ENCODE peak calls at places on chromosomes 3 and 15, in nine cellular contexts. E, S, P, B, U, I, M, W and Z are unnamed samples.

GRCh38 chr3:127210654-127210943 is 17.7 kb downstream of the PRR23E start:
- DNase-seq in M (no peak), U (no peak), B (no peak), W (no peak), P (no peak), S (no peak), I (no peak), E (no peak), Z (no peak)

GRCh38 chr3:64016941-64017620 is 6.2 kb downstream of the PSMD6 start:
- DNase-seq in E (no peak), U (no peak), P (no peak), W (no peak), S (no peak), B (no peak), M (no peak), I (no peak), Z (no peak)

GRCh38 chr3:7875858-7876442 is 625.7 kb upstream of the LMCD1 start:
- DNase-seq in B (no peak), E (no peak), I (no peak), P (no peak), S (no peak), U (no peak), M (no peak), W (no peak), Z (peak; percentile 1)

GRCh38 chr15:84859143-84859542 is 25.3 kb upstream of the SLC28A1 start:
- DNase-seq in I (peak; percentile 78), U (no peak), B (no peak), S (no peak), W (no peak), P (no peak), M (no peak), E (no peak), Z (peak; percentile 63)

GRCh38 chr3:112984485-112984884 is 6.3 kb upstream of the GTPBP8 start:
- DNase-seq in W (no peak), M (no peak), E (no peak), B (peak; percentile 19), I (no peak), S (no peak), U (no peak), P (no peak), Z (peak; percentile 28)

GRCh38 chr15:58724471-58724870 is 25.0 kb downstream of the ADAM10 start:
- DNase-seq in W (no peak), U (no peak), B (no peak), E (no peak), I (no peak), P (no peak), S (no peak), M (no peak), Z (no peak)

GRCh38 chr15:72474466-72474911 is 359 bp downstream of the ARIH1 start:
- DNase-seq in B (no peak), P (no peak), S (no peak), U (no peak), W (no peak), E (peak; percentile 13), M (peak; percentile 82), I (no peak), Z (no peak)

GRCh38 chr3:71173421-71173975 is 410.0 kb downstream of the FOXP1 start:
- DNase-seq in P (no peak), S (no peak), M (no peak), I (no peak), B (no peak), W (no peak), U (no peak), E (no peak), Z (no peak)

GRCh38 chr3:32835943-32836342 is 18.1 kb downstream of the TRIM71 start:
- DNase-seq in U (no peak), I (peak; percentile 13), W (no peak), E (no peak), B (no peak), M (no peak), S (no peak), P (no peak), Z (no peak)

GRCh38 chr15:85753261-85753660 is 41.5 kb downstream of the KLHL25 start:
- DNase-seq in I (no peak), P (no peak), S (no peak), E (no peak), B (no peak), W (no peak), U (no peak), M (no peak), Z (no peak)

DNA sequence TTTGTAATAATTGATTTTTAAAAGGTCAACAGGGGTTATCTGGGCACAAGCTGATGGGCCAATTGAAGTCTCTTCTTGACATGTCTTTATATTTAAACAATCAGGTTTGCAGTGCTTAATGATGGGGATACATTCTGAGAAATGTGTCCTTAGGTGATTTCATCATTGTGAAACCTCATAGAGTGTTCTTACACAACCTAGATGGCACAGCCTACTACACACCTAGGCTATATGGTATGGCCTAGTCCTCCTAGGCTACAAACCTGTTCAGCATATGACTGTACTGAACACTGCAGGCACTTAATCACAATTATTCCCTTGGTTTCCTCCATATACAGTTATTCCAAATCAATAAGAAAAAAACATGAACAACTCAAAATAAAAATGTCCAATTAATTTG is 75.8 kb downstream of the IQSEC1 start:
- DNase-seq in P (no peak), I (no peak), S (no peak), E (no peak), B (no peak), W (no peak), U (no peak), M (no peak), Z (no peak)
- H3K4me1 ChIP-seq in P (peaks cover 11% of the 10 kb centered on the region), I (peaks cover 31% of the 10 kb centered on the region), S (peaks cover 48% of the 10 kb centered on the region), E (peaks cover 56% of the 10 kb centered on the region), B (peaks cover 45% of the 10 kb centered on the region), W (peaks cover 49% of the 10 kb centered on the region), U (peaks cover 16% of the 10 kb centered on the region), M (peaks cover 33% of the 10 kb centered on the region), Z (peaks cover 5% of the 10 kb centered on the region)

DNA sequence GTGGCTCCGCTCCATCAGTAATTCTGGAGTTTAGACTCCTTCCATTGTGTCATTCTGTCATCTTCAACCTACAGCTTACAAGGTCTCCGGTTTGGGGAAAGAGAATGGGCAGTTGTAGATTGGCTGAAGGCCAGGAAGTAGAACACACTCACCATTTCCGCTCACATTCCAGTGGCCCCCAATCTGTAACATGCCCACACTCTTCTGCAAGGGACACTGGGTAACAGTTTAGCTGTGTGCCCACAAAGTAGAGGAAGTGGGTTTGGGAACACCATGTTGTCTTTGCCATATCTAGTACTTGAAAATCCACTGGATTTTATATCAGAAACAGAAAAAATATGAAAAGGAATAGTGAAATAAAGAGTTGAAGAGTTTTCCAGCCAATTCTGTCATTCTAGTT is 153.5 kb downstream of the SV2B start:
- DNase-seq in I (no peak), M (no peak), P (no peak), E (no peak), S (no peak), B (no peak), U (no peak), W (no peak), Z (no peak)
- H3K4me1 ChIP-seq in I (no peaks in the 10 kb centered on the region), M (no peaks in the 10 kb centered on the region), P (no peaks in the 10 kb centered on the region), E (no peaks in the 10 kb centered on the region), S (no peaks in the 10 kb centered on the region), B (no peaks in the 10 kb centered on the region), U (peaks cover 3% of the 10 kb centered on the region), W (no peaks in the 10 kb centered on the region), Z (no peaks in the 10 kb centered on the region)

DNA sequence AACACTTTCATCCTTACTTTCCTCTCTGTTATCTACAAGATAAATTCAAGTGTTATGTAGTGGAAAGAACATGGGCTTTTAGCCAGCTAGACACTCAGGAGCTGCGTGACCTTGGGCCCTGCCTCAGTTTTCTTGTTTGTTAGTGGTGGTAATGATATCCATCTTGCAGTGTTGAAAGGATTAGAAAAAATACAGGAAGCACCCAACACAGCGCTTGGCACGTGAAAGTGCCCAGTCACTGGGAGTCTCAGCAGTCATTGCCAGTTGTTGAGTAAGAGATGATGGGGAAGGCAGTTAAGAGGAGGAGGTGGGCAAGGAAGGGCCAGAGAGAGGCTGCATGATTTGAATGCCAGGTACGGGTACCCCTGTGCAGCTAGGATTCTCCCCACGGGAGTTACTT is 5.3 kb downstream of the PDIA5 start:
- DNase-seq in S (no peak), W (no peak), U (no peak), M (no peak), P (no peak), I (no peak), B (no peak), E (no peak), Z (no peak)
- H3K4me1 ChIP-seq in S (peaks cover 11% of the 10 kb centered on the region), W (peaks cover 60% of the 10 kb centered on the region), U (peaks cover 40% of the 10 kb centered on the region), M (peaks cover 29% of the 10 kb centered on the region), P (peaks cover 23% of the 10 kb centered on the region), I (peaks cover 47% of the 10 kb centered on the region), B (peaks cover 11% of the 10 kb centered on the region), E (peaks cover 36% of the 10 kb centered on the region), Z (peaks cover 2% of the 10 kb centered on the region)

DNA sequence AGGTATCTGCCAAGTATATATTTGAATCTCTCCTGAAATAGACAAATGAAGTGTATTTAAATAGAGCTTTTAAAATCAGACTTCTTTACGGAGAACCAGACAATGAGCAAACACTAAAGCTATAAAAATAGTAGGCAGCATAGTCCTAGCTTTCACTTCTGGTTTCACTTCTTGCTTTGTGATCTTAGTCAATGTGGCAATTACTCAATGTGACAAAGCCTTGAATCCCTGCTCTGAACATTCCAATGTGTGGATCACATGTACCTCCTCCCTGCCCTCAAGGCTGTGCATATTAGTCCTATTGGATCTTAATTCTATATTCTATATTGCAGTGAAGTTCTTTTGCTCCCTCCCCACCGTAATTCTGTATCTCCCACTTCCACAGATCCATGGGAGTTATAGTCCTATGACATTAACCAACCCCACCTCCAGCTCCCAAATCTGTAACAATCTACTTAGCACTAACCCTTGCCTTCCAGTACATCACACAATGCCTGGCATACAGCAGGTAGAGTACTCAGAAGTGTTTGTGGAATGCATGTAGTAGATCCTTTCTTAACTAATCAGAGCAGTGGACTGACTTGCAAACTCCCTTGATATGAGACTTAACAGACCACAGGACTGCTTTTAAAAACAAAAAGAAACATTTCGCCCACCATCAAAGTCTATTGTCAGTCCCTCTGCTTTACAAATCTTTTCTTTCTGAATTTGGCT is 24.3 kb upstream of the CP start:
- DNase-seq in E (no peak), W (no peak), U (no peak), P (no peak), B (peak; percentile 41), S (no peak), I (no peak), M (no peak), Z (peak; percentile 78)
- H3K4me1 ChIP-seq in E (peaks cover 4% of the 10 kb centered on the region), W (peaks cover 43% of the 10 kb centered on the region), U (peaks cover 44% of the 10 kb centered on the region), P (peaks cover 38% of the 10 kb centered on the region), B (no peaks in the 10 kb centered on the region), S (no peaks in the 10 kb centered on the region), I (peaks cover 33% of the 10 kb centered on the region), M (peaks cover 13% of the 10 kb centered on the region), Z (peaks cover 11% of the 10 kb centered on the region)